ENCODE peak calls at places on chromosomes 6 and 20, in four cellular contexts. W, M, S and Q are unnamed samples. For H3K4me1, the result is how much of the 10 kb centered on the place peaks cover.

GRCh38 chr6:47163536-47163935 is 121.4 kb upstream of the ADGRF1 start:
- DNase-seq in S (no peak), M (no peak), W (no peak), Q (no peak)

GRCh38 chr6:161379828-161380598 is 106.2 kb upstream of the AGPAT4 start:
- DNase-seq in W (no peak), S (no peak), M (peak), Q (no peak)

GRCh38 chr20:63552481-63553249 is 1.3 kb upstream of the FNDC11 start:
- DNase-seq in W (no peak), M (no peak), S (no peak), Q (no peak)

GRCh38 chr6:31493875-31494694 is 3.9 kb upstream of the MICB start:
- DNase-seq in M (peak), S (peak), W (peak), Q (peak)

GRCh38 chr20:11912013-11912663 is 5.6 kb upstream of the BTBD3 start:
- DNase-seq in S (no peak), W (no peak), M (no peak), Q (no peak)

GRCh38 chr6:143962644-143962929 is 45.5 kb downstream of the PLAGL1 start:
- DNase-seq in W (peak), M (peak), S (peak), Q (peak)

GRCh38 chr20:18780731-18781130 is 32.9 kb upstream of the SCP2D1 start:
- DNase-seq in S (no peak), W (no peak), M (no peak), Q (no peak)

GRCh38 chr20:15022921-15023320 is 685.5 kb upstream of the FLRT3 start:
- DNase-seq in M (no peak), W (no peak), S (no peak), Q (no peak)

GRCh38 chr20:14696937-14697336 is 359.5 kb upstream of the FLRT3 start:
- DNase-seq in W (no peak), M (no peak), S (no peak), Q (no peak)

GRCh38 chr20:63293866-63294535 is 1.0 kb downstream of the COL20A1 start:
- DNase-seq in M (no peak), W (no peak), S (no peak), Q (no peak)

GRCh38 chr6:25013249-25013648 is 77.5 kb upstream of the RIPOR2 start:
- DNase-seq in S (no peak), W (no peak), M (no peak), Q (no peak)

GRCh38 chr6:45786243-45786795 is 229.3 kb downstream of the CLIC5 start:
- DNase-seq in M (no peak), W (no peak), S (peak), Q (no peak)

GRCh38 chr20:39264506-39265172 is 302.5 kb downstream of the DHX35 start:
- DNase-seq in M (peak), W (peak), S (peak), Q (peak)
- H3K9ac ChIP-seq in M (no peak), W (no peak), S (no peak), Q (no peak)

GRCh38 chr6:117506180-117506835 is 23.8 kb downstream of the DCBLD1 start:
- DNase-seq in M (peak), W (peak), S (no peak), Q (peak)
- H3K4me1 ChIP-seq in M (under half), W (under half), S (under half), Q (under half)

GRCh38 chr20:21309678-21310467 is 6.7 kb downstream of the XRN2 start:
- DNase-seq in S (no peak), W (no peak), M (no peak), Q (no peak)

GRCh38 chr20:21312813-21313471 is 9.8 kb downstream of the XRN2 start:
- DNase-seq in W (no peak), M (no peak), S (no peak), Q (no peak)

DNA sequence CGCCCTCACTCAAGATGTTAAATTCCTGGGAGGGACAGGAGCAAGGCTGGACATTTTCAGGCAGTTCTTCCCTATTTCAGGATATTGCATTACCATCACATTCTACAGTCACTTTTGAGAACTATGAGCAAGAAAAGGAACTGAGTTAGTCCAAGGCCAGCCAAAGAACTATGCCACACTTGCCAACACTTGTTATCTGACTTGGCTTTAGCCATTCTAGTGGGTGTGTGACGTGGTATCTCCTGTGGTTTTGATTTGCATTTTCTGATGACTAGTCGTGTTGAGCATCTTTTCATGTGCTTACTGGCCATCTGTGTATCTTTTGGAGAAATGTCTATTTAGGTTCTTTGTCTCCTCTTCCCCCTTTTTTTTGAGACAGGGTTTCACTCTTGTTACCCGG is 12.0 kb downstream of the XRN2 start:
- DNase-seq in S (no peak), W (peak), M (peak), Q (peak)
- H3K4me3 ChIP-seq in S (no peak), W (no peak), M (no peak), Q (no peak)

GRCh38 chr6:15131234-15132195 is 114.4 kb upstream of the JARID2 start:
- DNase-seq in W (peak), S (no peak), M (peak), Q (no peak)
- H3K9ac ChIP-seq in W (no peak), S (no peak), M (no peak), Q (no peak)

GRCh38 chr20:31670371-31671228 is 32.9 kb downstream of the COX4I2 start:
- DNase-seq in W (no peak), M (peak), S (no peak), Q (no peak)
- H3K4me1 ChIP-seq in W (under half), M (under half), S (under half), Q (half or more)

GRCh38 chr20:45972500-45973183 is 639 bp upstream of the ZNF335 start:
- DNase-seq in S (no peak), W (no peak), M (no peak), Q (no peak)
- H3K4me3 ChIP-seq in S (peak), W (peak), M (peak), Q (peak)

GRCh38 chr20:50560867-50561266 is 50.7 kb downstream of the PTPN1 start:
- DNase-seq in W (no peak), M (no peak), S (no peak), Q (no peak)
- H3K9ac ChIP-seq in W (peak), M (peak), S (no peak), Q (peak)

GRCh38 chr20:44231193-44231592 is 15.9 kb upstream of the GDAP1L1 start:
- DNase-seq in M (no peak), S (no peak), W (no peak), Q (no peak)

GRCh38 chr20:44234566-44235317 is 12.4 kb upstream of the GDAP1L1 start:
- DNase-seq in W (no peak), S (no peak), M (no peak), Q (no peak)

GRCh38 chr20:44231713-44232468 is 15.2 kb upstream of the GDAP1L1 start:
- DNase-seq in M (no peak), S (no peak), W (no peak), Q (no peak)

GRCh38 chr20:44233436-44234016 is 13.6 kb upstream of the GDAP1L1 start:
- DNase-seq in S (no peak), W (no peak), M (no peak), Q (no peak)

GRCh38 chr20:44235702-44236101 is 11.4 kb upstream of the GDAP1L1 start:
- DNase-seq in M (no peak), W (no peak), S (no peak), Q (no peak)
- H3K4me1 ChIP-seq in M (under half), W (under half), S (under half), Q (under half)

GRCh38 chr20:39752235-39752876 is 790.2 kb downstream of the DHX35 start:
- DNase-seq in M (no peak), W (no peak), S (no peak), Q (no peak)
- H3K4me3 ChIP-seq in M (no peak), W (no peak), S (no peak), Q (no peak)

DNA sequence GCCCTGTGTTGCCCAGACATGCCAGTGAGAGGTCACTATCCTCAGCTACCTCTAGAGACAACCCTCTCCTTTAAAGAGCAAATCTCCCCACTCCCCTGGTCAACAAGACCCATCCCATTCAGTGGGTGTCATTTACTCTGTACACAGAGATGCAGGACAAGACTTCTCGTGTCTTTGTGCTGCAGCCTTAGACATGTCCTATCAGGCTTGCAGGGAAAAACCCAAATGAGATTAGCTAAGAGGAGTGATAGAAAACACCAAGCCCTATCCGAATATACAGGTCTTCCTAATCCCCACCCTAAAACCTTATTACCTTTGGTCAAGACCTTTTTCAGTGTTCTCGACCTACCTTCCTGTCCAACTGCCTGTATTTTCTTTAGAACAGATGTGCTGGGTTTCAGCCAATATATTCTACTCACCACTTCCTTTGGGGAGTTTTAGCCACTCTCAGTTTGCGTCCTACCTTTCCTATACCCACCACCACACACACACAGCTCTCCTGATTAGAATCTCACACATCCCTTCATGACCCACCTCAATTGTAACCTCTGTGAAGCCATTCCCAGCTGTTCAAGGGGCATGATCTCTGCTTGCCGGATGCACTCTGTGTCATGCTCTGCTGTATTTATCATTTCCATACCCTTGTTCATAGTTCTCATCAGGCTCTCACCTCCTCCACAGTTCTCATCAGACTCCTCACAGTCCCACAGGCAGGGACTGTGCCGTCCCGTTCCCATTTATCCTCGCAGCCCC is 39.7 kb downstream of the TRAM2 start:
- DNase-seq in M (peak), S (no peak), W (no peak), Q (no peak)
- H3K9ac ChIP-seq in M (no peak), S (no peak), W (peak), Q (peak)